ENCODE peak calls at places on chromosomes 13 and 19, in six cellular contexts. J is stomach, X is spleen, S is heart left ventricle, Q is Peyer's patch, N is left ventricle myocardium inferior. T is an unnamed sample.

GRCh38 chr13:98293103-98293502 is 116.0 kb upstream of the RNF113B start:
- DNase-seq in Q (no peak), X (no peak), S (no peak), N (no peak), J (peak; percentile 66), T (no peak)

GRCh38 chr13:67390462-67391093 is 160.4 kb upstream of the PCDH9 start:
- DNase-seq in S (no peak), Q (no peak), X (no peak), J (no peak), N (no peak), T (no peak)

GRCh38 chr13:44664308-44664707 is 88.2 kb upstream of the TSC22D1 start:
- DNase-seq in Q (no peak), J (no peak), S (no peak), N (no peak), X (no peak), T (no peak)

GRCh38 chr13:107254392-107254791 is 686.5 kb upstream of the ARGLU1 start:
- DNase-seq in J (no peak), S (no peak), X (no peak), Q (no peak), N (no peak), T (no peak)

GRCh38 chr13:42970824-42971669 is 21.0 kb downstream of the EPSTI1 start:
- DNase-seq in J (peak; percentile 47), S (no peak), X (no peak), N (no peak), Q (peak; percentile 62), T (peak; percentile 51)

GRCh38 chr13:51101636-51102218 is 9.3 kb downstream of the C13orf42 start:
- DNase-seq in Q (no peak), N (no peak), S (no peak), X (no peak), J (no peak), T (no peak)

GRCh38 chr19:8456064-8456463 is 11.3 kb downstream of the HNRNPM start:
- DNase-seq in N (no peak), X (no peak), J (no peak), S (no peak), Q (no peak), T (no peak)

GRCh38 chr19:19305696-19306095 is 14.6 kb downstream of the SUGP1 start:
- DNase-seq in Q (no peak), X (no peak), S (no peak), J (no peak), N (no peak), T (no peak)

GRCh38 chr13:65368832-65369231 is 1861.3 kb downstream of the PCDH9 start:
- DNase-seq in J (no peak), Q (no peak), N (no peak), X (no peak), S (no peak), T (no peak)

GRCh38 chr13:31043891-31044657 is 111.6 kb downstream of the TEX26 start:
- DNase-seq in Q (peak; percentile 65), J (peak; percentile 83), S (peak; percentile 88), X (peak; percentile 93), N (peak; percentile 67), T (peak; percentile 79)

GRCh38 chr13:72599148-72599743 is 128.2 kb downstream of the MZT1 start:
- DNase-seq in S (no peak), Q (no peak), N (no peak), X (no peak), J (no peak), T (no peak)

GRCh38 chr19:2047449-2048103 is 3.5 kb downstream of the MKNK2 start:
- DNase-seq in J (peak; percentile 82), N (no peak), X (peak; percentile 79), S (peak; percentile 84), Q (no peak), T (no peak)

GRCh38 chr13:80340643-80341097 is 256 bp downstream of the SPRY2 start:
- DNase-seq in X (no peak), Q (no peak), J (no peak), S (no peak), N (no peak), T (no peak)

GRCh38 chr19:3190921-3191805 is 5.4 kb downstream of the NCLN start:
- DNase-seq in N (no peak), Q (no peak), X (peak; percentile 74), J (no peak), S (no peak), T (no peak)
- H3K4me1 ChIP-seq in N (peaks cover 37% of the 10 kb centered on the region), Q (peaks cover 6% of the 10 kb centered on the region), X (peaks cover 32% of the 10 kb centered on the region), J (peaks cover 38% of the 10 kb centered on the region), S (peaks cover 11% of the 10 kb centered on the region), T (peaks cover 29% of the 10 kb centered on the region)

DNA sequence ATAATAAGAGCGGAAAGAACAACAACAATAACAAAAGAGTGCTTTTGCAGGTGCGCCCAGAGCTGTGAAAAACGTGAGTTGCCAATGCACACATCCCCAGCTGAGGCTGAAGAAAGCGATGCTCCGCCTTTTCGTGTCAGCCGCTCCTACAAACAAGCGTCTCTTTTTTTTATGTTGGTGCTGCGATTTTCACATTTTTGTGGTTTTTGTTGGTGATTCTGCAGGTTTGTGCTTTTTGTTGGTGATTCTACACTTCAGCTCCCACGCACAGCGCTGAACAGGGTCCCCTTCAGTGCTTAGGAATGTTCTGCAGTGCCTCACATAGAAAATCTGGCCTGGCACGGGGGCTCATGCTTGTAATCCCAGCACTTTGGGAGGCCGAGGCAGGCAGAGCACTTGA is 7.3 kb upstream of the SBK3 start:
- DNase-seq in S (peak; percentile 7), N (no peak), J (no peak), Q (no peak), X (no peak), T (no peak)
- H3K27ac ChIP-seq in S (no peak overlapping the region), N (no peak overlapping the region), J (no peak overlapping the region), Q (no peak overlapping the region), X (no peak overlapping the region), T (no peak overlapping the region)

GRCh38 chr19:54470276-54470887 is 2.7 kb downstream of the CDC42EP5 start:
- DNase-seq in N (no peak), J (no peak), S (no peak), Q (no peak), X (no peak), T (no peak)
- H3K27me3 ChIP-seq in N (peaks cover 37% of the 10 kb centered on the region), J (peaks cover 9% of the 10 kb centered on the region), S (no peaks in the 10 kb centered on the region), Q (no peaks in the 10 kb centered on the region), X (no peaks in the 10 kb centered on the region), T (peaks cover 3% of the 10 kb centered on the region)

GRCh38 chr19:15404097-15404779 is 14.6 kb downstream of the AKAP8L start:
- DNase-seq in S (peak; percentile 66), X (no peak), N (no peak), J (no peak), Q (no peak), T (no peak)
- H3K4me1 ChIP-seq in S (peaks cover 39% of the 10 kb centered on the region), X (peaks cover 7% of the 10 kb centered on the region), N (peaks cover 93% of the 10 kb centered on the region), J (peaks cover 92% of the 10 kb centered on the region), Q (no peaks in the 10 kb centered on the region), T (no peaks in the 10 kb centered on the region)

GRCh38 chr19:17243340-17243853 is 2.3 kb downstream of the NR2F6 start:
- DNase-seq in S (no peak), Q (no peak), X (no peak), J (no peak), N (no peak), T (no peak)

GRCh38 chr19:17243854-17244617 is 1.7 kb downstream of the NR2F6 start:
- DNase-seq in X (no peak), J (peak; percentile 60), N (peak; percentile 75), Q (no peak), S (peak; percentile 82), T (no peak)

GRCh38 chr19:17240855-17241399 is 4.8 kb downstream of the NR2F6 start:
- DNase-seq in Q (no peak), N (no peak), X (no peak), S (no peak), J (no peak), T (no peak)

GRCh38 chr19:17244618-17245534 is 843 bp downstream of the NR2F6 start:
- DNase-seq in X (peak; percentile 88), Q (no peak), J (peak; percentile 64), S (peak; percentile 79), N (peak; percentile 51), T (no peak)

DNA sequence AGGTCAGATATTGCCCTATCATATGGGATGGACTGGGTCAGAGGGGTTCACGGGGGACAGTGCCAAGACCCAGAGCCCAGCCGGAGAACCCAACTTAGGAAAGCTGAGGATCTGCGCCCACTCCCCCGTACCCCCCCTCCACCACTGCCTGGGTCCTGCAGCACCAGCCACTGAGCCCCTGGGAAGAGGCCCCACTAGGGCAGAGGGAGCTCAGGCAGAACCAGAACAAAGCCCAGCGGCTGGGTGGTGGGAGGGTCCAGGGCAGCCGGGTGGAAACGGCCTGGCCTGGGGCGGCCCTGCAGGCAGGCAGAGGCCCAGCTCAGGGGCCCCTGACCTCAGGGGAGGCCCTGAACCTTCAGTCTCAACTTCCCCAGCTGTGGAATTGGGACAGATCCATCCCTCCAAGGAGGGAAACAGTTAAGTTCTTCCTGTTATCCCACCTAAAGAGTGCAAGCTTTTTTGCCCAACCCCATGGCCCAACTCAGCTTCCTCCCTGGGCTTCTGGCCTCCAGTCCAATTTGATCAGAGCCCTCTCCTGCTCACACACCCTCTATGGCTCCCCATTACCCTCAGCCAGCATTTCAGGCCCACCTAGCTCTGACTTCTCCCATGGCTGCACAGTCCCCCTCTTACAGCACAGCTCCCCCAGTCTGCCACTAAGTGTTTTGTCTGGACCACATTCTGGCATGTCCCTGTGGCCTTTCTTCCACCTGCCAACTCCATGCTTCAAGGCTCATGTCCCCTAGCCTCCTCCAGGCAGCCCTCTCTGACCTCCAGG is 3.1 kb downstream of the NR2F6 start:
- DNase-seq in X (no peak), J (no peak), N (no peak), S (no peak), Q (no peak), T (no peak)
- H3K27ac ChIP-seq in X (peak overlapping the region; percentile 84), J (peak overlapping the region; percentile 87), N (peak overlapping the region; percentile 93), S (peak overlapping the region; percentile 60), Q (peak overlapping the region; percentile 92), T (no peak overlapping the region)

DNA sequence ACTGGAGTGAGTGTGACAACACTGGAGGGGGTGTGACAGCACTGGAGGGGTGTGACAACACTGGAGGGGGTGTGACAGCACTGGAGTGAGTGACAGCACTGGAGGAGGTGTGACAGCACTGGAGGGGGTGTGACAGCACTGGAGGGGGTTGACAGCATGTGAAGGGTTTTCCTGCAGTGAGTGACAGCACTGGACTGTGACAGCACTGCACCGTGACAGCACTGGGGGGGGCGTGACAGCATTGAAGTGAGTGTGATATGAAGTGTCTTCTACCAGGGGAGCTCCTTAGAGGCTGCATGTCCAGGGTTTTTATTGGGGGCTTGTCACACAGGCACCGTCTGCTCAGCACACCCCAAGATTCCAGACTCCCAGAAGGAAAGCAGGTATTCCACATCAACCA is 274.8 kb downstream of the TEX29 start:
- DNase-seq in S (no peak), X (no peak), N (no peak), Q (no peak), J (no peak), T (no peak)
- H3K27me3 ChIP-seq in S (no peaks in the 10 kb centered on the region), X (no peaks in the 10 kb centered on the region), N (peaks cover 41% of the 10 kb centered on the region), Q (no peaks in the 10 kb centered on the region), J (no peaks in the 10 kb centered on the region), T (no peaks in the 10 kb centered on the region)

GRCh38 chr19:11089254-11090013 is at the start of gene LDLR:
- DNase-seq in Q (peak; percentile 61), N (peak; percentile 76), S (peak; percentile 85), J (peak; percentile 85), X (peak; percentile 89), T (peak; percentile 61)
- H3K4me1 ChIP-seq in Q (no peaks in the 10 kb centered on the region), N (peaks cover 81% of the 10 kb centered on the region), S (peaks cover 22% of the 10 kb centered on the region), J (peaks cover 84% of the 10 kb centered on the region), X (peaks cover 29% of the 10 kb centered on the region), T (peaks cover 34% of the 10 kb centered on the region)

T was measured in naive thymus-derived CD4-positive, alpha-beta T cell.